ENCODE peak calls at places on chromosomes 13 and 19, in eight cellular contexts. One of them, this sample, is unnamed.

GRCh38 chr13:42041017-42041683 is 7.3 kb upstream of the DGKH start:
- DNase-seq in left ventricle myocardium superior: peak
- DNase-seq in effector CD4-positive, alpha-beta T cell: peak
- DNase-seq in putamen: no peak
- DNase-seq in COR-L47: peak
- DNase-seq in stimulated activated naive CD4-positive, alpha-beta T cell: peak
- DNase-seq in activated gamma-delta T cell: peak
- DNase-seq in progenitor cell of endocrine pancreas: peak
- DNase-seq in this sample: peak

GRCh38 chr13:77916481-77916880 is 2.1 kb downstream of the EDNRB start:
- DNase-seq in left ventricle myocardium superior: no peak
- DNase-seq in effector CD4-positive, alpha-beta T cell: no peak
- DNase-seq in putamen: no peak
- DNase-seq in COR-L47: no peak
- DNase-seq in stimulated activated naive CD4-positive, alpha-beta T cell: no peak
- DNase-seq in activated gamma-delta T cell: no peak
- DNase-seq in progenitor cell of endocrine pancreas: no peak
- DNase-seq in this sample: no peak

GRCh38 chr13:99642841-99643240 is 141.6 kb downstream of the TM9SF2 start:
- DNase-seq in left ventricle myocardium superior: no peak
- DNase-seq in effector CD4-positive, alpha-beta T cell: no peak
- DNase-seq in putamen: no peak
- DNase-seq in COR-L47: no peak
- DNase-seq in stimulated activated naive CD4-positive, alpha-beta T cell: no peak
- DNase-seq in activated gamma-delta T cell: no peak
- DNase-seq in progenitor cell of endocrine pancreas: no peak
- DNase-seq in this sample: no peak

GRCh38 chr19:17424743-17425365 is 5.0 kb downstream of the MVB12A start:
- DNase-seq in left ventricle myocardium superior: peak
- DNase-seq in effector CD4-positive, alpha-beta T cell: no peak
- DNase-seq in putamen: no peak
- DNase-seq in COR-L47: peak
- DNase-seq in stimulated activated naive CD4-positive, alpha-beta T cell: peak
- DNase-seq in activated gamma-delta T cell: no peak
- DNase-seq in progenitor cell of endocrine pancreas: peak
- DNase-seq in this sample: peak

GRCh38 chr19:41707871-41708371 is 505 bp upstream of the CEACAM5 start:
- DNase-seq in left ventricle myocardium superior: no peak
- DNase-seq in effector CD4-positive, alpha-beta T cell: no peak
- DNase-seq in putamen: no peak
- DNase-seq in COR-L47: no peak
- DNase-seq in stimulated activated naive CD4-positive, alpha-beta T cell: no peak
- DNase-seq in activated gamma-delta T cell: no peak
- DNase-seq in progenitor cell of endocrine pancreas: no peak
- DNase-seq in this sample: peak

GRCh38 chr19:2567580-2567979 is 91.7 kb downstream of the GADD45B start:
- DNase-seq in left ventricle myocardium superior: peak
- DNase-seq in effector CD4-positive, alpha-beta T cell: no peak
- DNase-seq in putamen: no peak
- DNase-seq in COR-L47: no peak
- DNase-seq in stimulated activated naive CD4-positive, alpha-beta T cell: no peak
- DNase-seq in activated gamma-delta T cell: no peak
- DNase-seq in progenitor cell of endocrine pancreas: no peak
- DNase-seq in this sample: no peak

GRCh38 chr19:34275705-34276104 is 21.4 kb downstream of the GARRE1 start:
- DNase-seq in left ventricle myocardium superior: no peak
- DNase-seq in effector CD4-positive, alpha-beta T cell: no peak
- DNase-seq in putamen: no peak
- DNase-seq in COR-L47: no peak
- DNase-seq in stimulated activated naive CD4-positive, alpha-beta T cell: no peak
- DNase-seq in activated gamma-delta T cell: no peak
- DNase-seq in progenitor cell of endocrine pancreas: no peak
- DNase-seq in this sample: no peak

GRCh38 chr13:20114066-20114465 is 46.8 kb downstream of the GJA3 start:
- DNase-seq in left ventricle myocardium superior: no peak
- DNase-seq in effector CD4-positive, alpha-beta T cell: no peak
- DNase-seq in putamen: no peak
- DNase-seq in COR-L47: no peak
- DNase-seq in stimulated activated naive CD4-positive, alpha-beta T cell: no peak
- DNase-seq in activated gamma-delta T cell: no peak
- DNase-seq in progenitor cell of endocrine pancreas: no peak
- DNase-seq in this sample: peak

GRCh38 chr19:11649941-11650340 is 52.7 kb downstream of the ZNF627 start:
- DNase-seq in left ventricle myocardium superior: no peak
- DNase-seq in effector CD4-positive, alpha-beta T cell: no peak
- DNase-seq in putamen: no peak
- DNase-seq in COR-L47: no peak
- DNase-seq in stimulated activated naive CD4-positive, alpha-beta T cell: no peak
- DNase-seq in activated gamma-delta T cell: no peak
- DNase-seq in progenitor cell of endocrine pancreas: no peak
- DNase-seq in this sample: no peak

GRCh38 chr19:7637374-7638256 is 705 bp downstream of the STXBP2 start:
- DNase-seq in left ventricle myocardium superior: peak
- DNase-seq in effector CD4-positive, alpha-beta T cell: no peak
- DNase-seq in putamen: no peak
- DNase-seq in COR-L47: no peak
- DNase-seq in stimulated activated naive CD4-positive, alpha-beta T cell: no peak
- DNase-seq in activated gamma-delta T cell: no peak
- DNase-seq in progenitor cell of endocrine pancreas: no peak
- DNase-seq in this sample: peak

GRCh38 chr19:49142866-49143335 is 12.3 kb downstream of the HRC start:
- DNase-seq in left ventricle myocardium superior: peak
- DNase-seq in effector CD4-positive, alpha-beta T cell: peak
- DNase-seq in putamen: peak
- DNase-seq in COR-L47: peak
- DNase-seq in stimulated activated naive CD4-positive, alpha-beta T cell: peak
- DNase-seq in activated gamma-delta T cell: no peak
- DNase-seq in progenitor cell of endocrine pancreas: peak
- DNase-seq in this sample: no peak

GRCh38 chr13:109918179-109918651 is 131.8 kb upstream of the IRS2 start:
- DNase-seq in left ventricle myocardium superior: no peak
- DNase-seq in effector CD4-positive, alpha-beta T cell: no peak
- DNase-seq in putamen: peak
- DNase-seq in COR-L47: no peak
- DNase-seq in stimulated activated naive CD4-positive, alpha-beta T cell: no peak
- DNase-seq in activated gamma-delta T cell: no peak
- DNase-seq in progenitor cell of endocrine pancreas: no peak
- DNase-seq in this sample: no peak